ENCODE peak calls at places on chromosome 12, in ten cellular contexts. P, U, G, A, J, Y, Q, L, W and F are unnamed samples.

GRCh38 chr12:851343-851742 is 98.2 kb downstream of the RAD52 start:
- DNase-seq in P (no peak), U (no peak), G (no peak), A (no peak), J (no peak), Y (no peak), Q (no peak), L (no peak), W (no peak), F (no peak)

GRCh38 chr12:46669720-46670119 is 156.1 kb downstream of the SLC38A4 start:
- DNase-seq in P (no peak), U (no peak), G (no peak), A (no peak), J (no peak), Y (no peak), Q (no peak), L (no peak), W (no peak), F (no peak)

GRCh38 chr12:6606331-6607131 is 648 bp downstream of the CHD4 start:
- DNase-seq in P (peak), U (no peak), G (peak), A (peak), J (peak), Y (peak), Q (peak), L (peak), W (peak), F (peak)

GRCh38 chr12:112103758-112104504 is 4.7 kb downstream of the NAA25 start:
- DNase-seq in P (no peak), U (no peak), G (no peak), A (no peak), J (no peak), Y (no peak), Q (no peak), L (no peak), W (no peak), F (no peak)

GRCh38 chr12:92719674-92720073 is 16.9 kb downstream of the PLEKHG7 start:
- DNase-seq in P (no peak), U (no peak), G (no peak), A (no peak), J (no peak), Y (no peak), Q (no peak), L (no peak), W (no peak), F (no peak)

GRCh38 chr12:124506145-124506831 is 61.1 kb downstream of the NCOR2 start:
- DNase-seq in P (no peak), U (no peak), G (peak), A (no peak), J (peak), Y (peak), Q (no peak), L (no peak), W (no peak), F (no peak)

GRCh38 chr12:269216-269615 is 6.6 kb upstream of the SLC6A13 start:
- DNase-seq in P (no peak), U (no peak), G (no peak), A (no peak), J (no peak), Y (no peak), Q (no peak), L (no peak), W (no peak), F (no peak)

GRCh38 chr12:115377230-115377629 is 693.3 kb upstream of the TBX3 start:
- DNase-seq in P (no peak), U (no peak), G (no peak), A (no peak), J (no peak), Y (no peak), Q (no peak), L (no peak), W (no peak), F (no peak)

GRCh38 chr12:88420460-88420859 is 159.8 kb downstream of the KITLG start:
- DNase-seq in P (no peak), U (no peak), G (no peak), A (no peak), J (no peak), Y (no peak), Q (no peak), L (no peak), W (no peak), F (no peak)

GRCh38 chr12:57759360-57759980 is 4.6 kb downstream of the MARCHF9 start:
- DNase-seq in P (peak), U (no peak), G (peak), A (peak), J (no peak), Y (no peak), Q (peak), L (peak), W (peak), F (no peak)

GRCh38 chr12:108425238-108425795 is 86.2 kb upstream of the CMKLR1 start:
- DNase-seq in P (no peak), U (no peak), G (no peak), A (no peak), J (no peak), Y (no peak), Q (no peak), L (no peak), W (no peak), F (no peak)

GRCh38 chr12:102917026-102917787 is at the start of gene PAH:
- DNase-seq in P (no peak), U (no peak), G (peak), A (peak), J (no peak), Y (peak), Q (peak), L (peak), W (peak), F (no peak)

GRCh38 chr12:86712425-86712843 is 456.2 kb upstream of the MGAT4C start:
- DNase-seq in P (no peak), U (peak), G (no peak), A (no peak), J (no peak), Y (no peak), Q (no peak), L (no peak), W (no peak), F (no peak)

GRCh38 chr12:68176252-68176651 is 16.7 kb upstream of the IFNG start:
- DNase-seq in P (no peak), U (no peak), G (no peak), A (no peak), J (no peak), Y (no peak), Q (no peak), L (no peak), W (no peak), F (no peak)

GRCh38 chr12:112868459-112869041 is 38.2 kb upstream of the OAS1 start:
- DNase-seq in P (peak), U (no peak), G (no peak), A (no peak), J (no peak), Y (no peak), Q (peak), L (peak), W (no peak), F (peak)

GRCh38 chr12:1523558-1524050 is 70.8 kb downstream of the FBXL14 start:
- DNase-seq in P (no peak), U (no peak), G (no peak), A (no peak), J (no peak), Y (no peak), Q (no peak), L (no peak), W (no peak), F (peak)

GRCh38 chr12:101076940-101077351 is 133.1 kb downstream of the SLC5A8 start:
- DNase-seq in P (no peak), U (no peak), G (no peak), A (no peak), J (no peak), Y (no peak), Q (no peak), L (no peak), W (no peak), F (no peak)

GRCh38 chr12:75766263-75767160 is 255.1 kb upstream of the KRR1 start:
- DNase-seq in P (no peak), U (no peak), G (no peak), A (no peak), J (no peak), Y (no peak), Q (no peak), L (no peak), W (no peak), F (no peak)

GRCh38 chr12:25583545-25583944 is 30.5 kb upstream of the LMNTD1 start:
- DNase-seq in P (no peak), U (no peak), G (peak), A (peak), J (peak), Y (no peak), Q (peak), L (no peak), W (no peak), F (no peak)

GRCh38 chr12:52316290-52316689 is 4.9 kb downstream of the KRT83 start:
- DNase-seq in P (no peak), U (no peak), G (no peak), A (no peak), J (no peak), Y (no peak), Q (no peak), L (no peak), W (no peak), F (peak)

GRCh38 chr12:48817957-48818830 is at the start of gene CACNB3:
- DNase-seq in P (peak), U (no peak), G (peak), A (peak), J (peak), Y (peak), Q (peak), L (peak), W (peak), F (peak)

GRCh38 chr12:49950310-49951251 is at the start of gene AQP2:
- DNase-seq in P (no peak), U (no peak), G (no peak), A (no peak), J (no peak), Y (no peak), Q (no peak), L (no peak), W (no peak), F (no peak)

GRCh38 chr12:50732591-50732990 is 31.3 kb upstream of the ATF1 start:
- DNase-seq in P (no peak), U (peak), G (no peak), A (no peak), J (no peak), Y (no peak), Q (no peak), L (no peak), W (no peak), F (no peak)

GRCh38 chr12:42296503-42297109 is 29.3 kb downstream of the ZCRB1 start:
- DNase-seq in P (peak), U (no peak), G (peak), A (no peak), J (no peak), Y (no peak), Q (peak), L (peak), W (no peak), F (no peak)

GRCh38 chr12:115541891-115542361 is 735.6 kb downstream of the MED13L start:
- DNase-seq in P (no peak), U (no peak), G (no peak), A (no peak), J (no peak), Y (no peak), Q (no peak), L (no peak), W (no peak), F (no peak)

GRCh38 chr12:52052471-52053186 is 1.4 kb downstream of the NR4A1 start:
- DNase-seq in P (no peak), U (no peak), G (peak), A (peak), J (peak), Y (peak), Q (no peak), L (peak), W (peak), F (peak)

GRCh38 chr12:47348206-47348605 is 268.4 kb upstream of the AMIGO2 start:
- DNase-seq in P (no peak), U (no peak), G (no peak), A (no peak), J (no peak), Y (no peak), Q (no peak), L (no peak), W (no peak), F (no peak)

GRCh38 chr12:111428728-111429175 is 23.0 kb downstream of the SH2B3 start:
- DNase-seq in P (no peak), U (no peak), G (no peak), A (no peak), J (peak), Y (peak), Q (no peak), L (peak), W (no peak), F (no peak)

GRCh38 chr12:10068634-10069033 is 30.2 kb downstream of the CLEC1A start:
- DNase-seq in P (no peak), U (no peak), G (no peak), A (no peak), J (no peak), Y (no peak), Q (no peak), L (no peak), W (no peak), F (no peak)

GRCh38 chr12:46402451-46402850 is 29.9 kb upstream of the SLC38A2 start:
- DNase-seq in P (no peak), U (no peak), G (no peak), A (no peak), J (no peak), Y (no peak), Q (no peak), L (no peak), W (no peak), F (no peak)

GRCh38 chr12:125029756-125030358 is 35.4 kb upstream of the AACS start:
- DNase-seq in P (no peak), U (no peak), G (no peak), A (no peak), J (no peak), Y (no peak), Q (no peak), L (no peak), W (no peak), F (no peak)

GRCh38 chr12:52249041-52249461 is 16.0 kb downstream of the KRT7 start:
- DNase-seq in P (no peak), U (no peak), G (no peak), A (no peak), J (peak), Y (peak), Q (no peak), L (no peak), W (no peak), F (peak)

GRCh38 chr12:47556219-47556618 is 149.6 kb downstream of the RPAP3 start:
- DNase-seq in P (no peak), U (no peak), G (no peak), A (no peak), J (no peak), Y (no peak), Q (no peak), L (no peak), W (no peak), F (no peak)

GRCh38 chr12:52496590-52497071 is 3.6 kb upstream of the KRT6A start:
- DNase-seq in P (no peak), U (no peak), G (no peak), A (no peak), J (no peak), Y (no peak), Q (no peak), L (no peak), W (no peak), F (peak)

GRCh38 chr12:82964446-82964845 is 277.7 kb downstream of the TMTC2 start:
- DNase-seq in P (no peak), U (no peak), G (no peak), A (no peak), J (no peak), Y (no peak), Q (no peak), L (no peak), W (no peak), F (no peak)

DNA sequence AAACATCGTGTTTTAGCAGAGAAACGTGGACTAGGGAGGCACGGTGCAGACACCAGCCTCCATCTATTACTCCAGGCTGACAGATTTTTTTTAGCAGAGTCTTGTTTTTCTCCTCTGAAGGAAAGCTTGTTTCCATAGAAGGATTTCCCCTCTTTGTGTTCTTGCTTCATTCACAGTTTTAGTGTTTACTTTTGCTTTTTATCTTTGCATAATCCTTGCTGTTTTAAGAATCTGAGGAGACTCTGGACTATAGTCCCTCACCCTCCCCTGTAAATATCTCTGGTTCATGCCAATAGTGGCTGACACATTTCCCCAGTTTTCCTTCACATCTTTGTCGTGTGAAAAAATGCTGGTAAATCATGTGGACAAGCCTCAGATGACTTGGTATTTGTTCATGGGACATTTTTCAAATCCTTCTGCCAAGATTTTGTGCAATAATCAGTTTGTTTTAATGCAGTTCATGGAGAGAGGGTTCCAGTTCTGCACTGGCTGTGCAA is 39.9 kb upstream of the TMCC3 start:
- DNase-seq in P (no peak), U (no peak), G (no peak), A (no peak), J (no peak), Y (no peak), Q (no peak), L (no peak), W (no peak), F (no peak)
- H3K4me3 ChIP-seq in P (no peak), U (no peak), G (no peak), A (no peak), J (peak), Y (no peak), Q (no peak), L (no peak), W (no peak), F (peak)

GRCh38 chr12:129826273-129826672 is 77.6 kb downstream of the TMEM132D start:
- DNase-seq in P (no peak), U (no peak), G (no peak), A (no peak), J (no peak), Y (no peak), Q (no peak), L (no peak), W (no peak), F (no peak)

GRCh38 chr12:129825316-129825715 is 78.5 kb downstream of the TMEM132D start:
- DNase-seq in P (no peak), U (no peak), G (no peak), A (no peak), J (no peak), Y (no peak), Q (no peak), L (no peak), W (no peak), F (no peak)

GRCh38 chr12:129827102-129827873 is 76.5 kb downstream of the TMEM132D start:
- DNase-seq in P (no peak), U (no peak), G (no peak), A (no peak), J (no peak), Y (no peak), Q (no peak), L (no peak), W (no peak), F (no peak)

GRCh38 chr12:129830796-129831195 is 73.0 kb downstream of the TMEM132D start:
- DNase-seq in P (no peak), U (no peak), G (no peak), A (no peak), J (no peak), Y (no peak), Q (no peak), L (no peak), W (no peak), F (no peak)

DNA sequence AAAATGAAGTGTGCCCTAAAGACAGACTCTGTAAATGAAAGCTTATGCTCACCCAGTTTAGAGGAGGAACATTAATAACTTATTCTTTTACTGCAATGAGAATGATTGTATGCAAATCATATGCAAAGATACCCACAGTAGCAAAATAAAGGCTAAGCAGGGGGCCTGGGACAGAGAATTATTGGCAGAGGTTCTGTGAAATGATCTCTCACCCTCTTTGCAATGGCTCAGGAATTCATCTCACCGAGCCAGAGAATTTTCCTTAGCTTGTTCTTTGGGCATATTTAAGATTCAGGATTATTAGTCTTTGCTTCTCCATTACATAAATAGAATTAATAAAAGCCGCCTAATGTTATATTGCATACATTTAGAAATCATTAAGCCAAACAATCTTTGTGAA is 75.8 kb downstream of the TMEM132D start:
- DNase-seq in P (no peak), U (no peak), G (no peak), A (no peak), J (no peak), Y (no peak), Q (no peak), L (no peak), W (no peak), F (no peak)
- H3K27ac ChIP-seq in P (no peak), U (no peak), G (no peak), A (no peak), J (no peak), Y (no peak), Q (no peak), L (no peak), W (no peak), F (no peak)

GRCh38 chr12:54879579-54879978 is 25.3 kb downstream of the MUCL1 start:
- DNase-seq in P (no peak), U (no peak), G (no peak), A (no peak), J (no peak), Y (no peak), Q (peak), L (no peak), W (no peak), F (no peak)

GRCh38 chr12:54882074-54882473 is 27.8 kb downstream of the MUCL1 start:
- DNase-seq in P (no peak), U (no peak), G (no peak), A (no peak), J (no peak), Y (no peak), Q (peak), L (no peak), W (no peak), F (no peak)

GRCh38 chr12:54879132-54879531 is 24.8 kb downstream of the MUCL1 start:
- DNase-seq in P (no peak), U (no peak), G (no peak), A (no peak), J (no peak), Y (no peak), Q (no peak), L (no peak), W (no peak), F (no peak)
- H3K4me3 ChIP-seq in P (no peak), U (no peak), G (no peak), A (no peak), J (no peak), Y (no peak), Q (no peak), L (no peak), W (no peak), F (no peak)

GRCh38 chr12:121536058-121536928 is 44.5 kb downstream of the KDM2B start:
- DNase-seq in P (peak), U (no peak), G (peak), A (peak), J (peak), Y (peak), Q (peak), L (peak), W (peak), F (peak)

GRCh38 chr12:121534495-121535148 is 46.2 kb downstream of the KDM2B start:
- DNase-seq in P (peak), U (no peak), G (no peak), A (peak), J (no peak), Y (no peak), Q (peak), L (peak), W (peak), F (no peak)

GRCh38 chr12:121536929-121537813 is 43.7 kb downstream of the KDM2B start:
- DNase-seq in P (peak), U (no peak), G (peak), A (peak), J (peak), Y (peak), Q (peak), L (peak), W (peak), F (peak)

GRCh38 chr12:121533391-121534090 is 47.3 kb downstream of the KDM2B start:
- DNase-seq in P (no peak), U (no peak), G (no peak), A (no peak), J (no peak), Y (no peak), Q (no peak), L (no peak), W (no peak), F (no peak)

DNA sequence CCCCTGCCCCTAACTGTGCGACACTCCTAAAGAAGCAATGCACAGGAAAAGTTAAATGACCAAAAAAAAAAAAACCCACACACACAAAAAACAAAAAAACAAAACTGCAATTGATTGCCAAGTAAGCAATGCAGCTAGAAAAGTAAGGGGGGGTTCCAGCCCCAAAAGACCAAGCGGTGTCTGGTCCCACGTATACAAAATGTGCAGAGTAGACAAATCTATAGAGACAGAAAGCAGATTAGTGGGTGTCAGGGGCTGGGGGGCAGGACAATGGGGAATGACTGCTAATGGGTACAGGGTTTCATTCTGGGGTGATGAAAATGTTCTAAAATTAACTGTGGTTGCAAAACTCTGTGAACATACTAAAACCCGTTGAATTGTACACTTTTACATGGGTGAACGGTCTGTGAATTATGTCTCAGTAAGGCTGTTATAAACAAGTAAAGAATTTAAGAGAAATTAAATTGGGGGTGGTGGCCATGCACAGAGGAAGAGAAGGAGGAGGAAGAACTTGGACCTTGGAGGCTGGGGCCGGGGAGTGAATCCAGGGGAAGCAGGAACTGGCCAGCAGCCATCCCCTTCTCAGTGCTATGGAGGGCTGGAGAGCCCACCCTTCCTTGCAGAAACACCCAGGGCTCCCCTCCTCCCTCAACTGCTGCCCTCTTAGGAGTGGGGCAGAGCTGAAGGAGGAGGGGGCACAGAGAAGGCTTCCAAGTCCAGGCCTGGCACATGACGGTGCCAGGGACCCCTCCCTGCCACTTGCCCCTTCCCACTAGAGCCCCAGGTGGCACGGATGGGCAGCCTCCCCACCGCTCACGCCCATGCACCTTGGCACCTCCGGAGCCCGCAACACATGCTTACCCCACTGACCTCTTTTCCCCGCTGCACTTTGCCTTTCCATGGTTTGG is 45.4 kb downstream of the KDM2B start:
- DNase-seq in P (peak), U (no peak), G (peak), A (no peak), J (peak), Y (peak), Q (peak), L (no peak), W (peak), F (no peak)
- H3K27ac ChIP-seq in P (peak), U (no peak), G (peak), A (peak), J (peak), Y (no peak), Q (peak), L (peak), W (peak), F (peak)